ENCODE peak calls at places on chromosome 14, in seven cellular contexts. F is choroid plexus epithelial cell; H is GM13977; M is HT-29; E is stimulated activated CD4-positive, alpha-beta T cell treated with anti-CD3 and anti-CD28 coated beads, Interleukin-2, amount 100 ng/mL, for 24 hours; J is testis; U is activated T-helper 1 cell treated with Interleukin-2 at 50 U/mL for 16 hours. K is an unnamed sample.
A peak's percentile ranks its signal among the peaks of the same experiment; 100 is the strongest.

GRCh38 chr14:36856095-36856878 is 194.6 kb downstream of the PAX9 start:
- DNase-seq in J (no peak), E (no peak), F (no peak), M (peak; percentile 82), H (no peak), U (no peak), K (no peak)

GRCh38 chr14:67010602-67011001 is 178.6 kb upstream of the GARIN2 start:
- DNase-seq in M (no peak), H (no peak), J (no peak), U (no peak), E (no peak), F (no peak), K (peak; percentile 13)

GRCh38 chr14:99792551-99793212 is 531 bp upstream of the EML1 start:
- DNase-seq in E (no peak), U (no peak), J (peak; percentile 46), M (no peak), H (no peak), F (peak; percentile 23), K (no peak)

GRCh38 chr14:73237219-73237785 is at the start of gene PAPLN:
- DNase-seq in U (no peak), M (peak; percentile 14), J (no peak), F (peak; percentile 48), E (no peak), H (peak; percentile 70), K (no peak)

GRCh38 chr14:100434033-100434601 is 111.0 kb downstream of the SLC25A47 start:
- DNase-seq in H (no peak), M (no peak), J (no peak), E (no peak), F (no peak), U (no peak), K (no peak)

GRCh38 chr14:77208266-77208978 is 26.8 kb downstream of the TMEM63C start:
- DNase-seq in J (peak; percentile 83), E (peak; percentile 68), U (peak; percentile 16), F (peak; percentile 65), M (peak; percentile 61), H (peak; percentile 61), K (peak; percentile 23)

GRCh38 chr14:31978423-31978822 is 98.7 kb upstream of the ARHGAP5 start:
- DNase-seq in F (no peak), E (no peak), M (no peak), U (no peak), H (no peak), J (no peak), K (no peak)

GRCh38 chr14:75884198-75884611 is 97.6 kb downstream of the TGFB3 start:
- DNase-seq in E (no peak), F (peak; percentile 97), H (no peak), J (no peak), M (no peak), U (no peak), K (no peak)

GRCh38 chr14:69298131-69299071 is 38.4 kb downstream of the GALNT16 start:
- DNase-seq in M (no peak), J (peak; percentile 68), F (no peak), H (no peak), E (no peak), U (no peak), K (no peak)

GRCh38 chr14:91555531-91555930 is 45.4 kb upstream of the PPP4R3A start:
- DNase-seq in E (no peak), H (no peak), J (no peak), M (no peak), U (no peak), F (no peak), K (no peak)

GRCh38 chr14:71680733-71681387 is 251.4 kb upstream of the RGS6 start:
- DNase-seq in U (no peak), E (no peak), F (no peak), J (no peak), M (no peak), H (no peak), K (no peak)

GRCh38 chr14:77053046-77053841 is 24.7 kb upstream of the IRF2BPL start:
- DNase-seq in H (peak; percentile 83), U (peak; percentile 61), E (peak; percentile 85), F (peak; percentile 80), J (peak; percentile 80), M (peak; percentile 68), K (peak; percentile 86)

GRCh38 chr14:64935508-64935907 is 7.0 kb downstream of the GPX2 start:
- DNase-seq in E (no peak), M (no peak), U (no peak), H (no peak), J (no peak), F (no peak), K (no peak)

GRCh38 chr14:42469637-42470426 is 863.2 kb downstream of the LRFN5 start:
- DNase-seq in U (no peak), H (no peak), J (no peak), F (no peak), E (no peak), M (no peak), K (no peak)

GRCh38 chr14:97723834-97724770 is 926.9 kb downstream of the VRK1 start:
- DNase-seq in U (no peak), H (no peak), E (no peak), M (no peak), F (no peak), J (no peak), K (peak; percentile 69)

GRCh38 chr14:101230161-101230850 is 326.8 kb upstream of the RTL1 start:
- DNase-seq in J (peak; percentile 60), U (no peak), H (no peak), M (no peak), F (no peak), E (no peak), K (no peak)

GRCh38 chr14:26598672-26599131 is 869 bp upstream of the NOVA1 start:
- DNase-seq in J (peak; percentile 21), U (no peak), F (no peak), M (no peak), E (no peak), H (no peak), K (no peak)

GRCh38 chr14:87656315-87656714 is 336.7 kb downstream of the GALC start:
- DNase-seq in E (no peak), F (no peak), J (no peak), H (no peak), M (no peak), U (no peak), K (no peak)

GRCh38 chr14:26281280-26281998 is 316.4 kb downstream of the NOVA1 start:
- DNase-seq in F (peak; percentile 79), M (peak; percentile 19), E (no peak), J (no peak), H (no peak), U (no peak), K (no peak)

GRCh38 chr14:60165547-60165876 is 314 bp upstream of the DHRS7 start:
- DNase-seq in H (no peak), E (no peak), F (no peak), U (no peak), J (no peak), M (no peak), K (no peak)

GRCh38 chr14:53848851-53849250 is 107.8 kb downstream of the BMP4 start:
- DNase-seq in F (no peak), J (no peak), H (no peak), M (no peak), U (no peak), E (no peak), K (no peak)

GRCh38 chr14:44785096-44785495 is 176.7 kb downstream of the KLHL28 start:
- DNase-seq in H (no peak), U (no peak), F (no peak), M (no peak), J (no peak), E (no peak), K (no peak)

GRCh38 chr14:30496852-30497251 is 62.1 kb upstream of the G2E3 start:
- DNase-seq in J (no peak), U (no peak), F (no peak), E (no peak), M (no peak), H (no peak), K (no peak)

GRCh38 chr14:64734990-64735389 is 30.8 kb downstream of the PLEKHG3 start:
- DNase-seq in H (no peak), M (no peak), E (no peak), U (no peak), F (no peak), J (no peak), K (no peak)

K was measured in stimulated activated naive CD8-positive, alpha-beta T cell treated with anti-CD3 and anti-CD28 coated beads, Interleukin-15, amount 100 ng/mL, for 72 hours.